ENCODE peak calls at places on chromosomes 5 and 9, in four cellular contexts. P is heart right ventricle, K is kidney epithelial cell, T is sigmoid colon. B is an unnamed sample.
A peak's percentile ranks its signal among the peaks of the same experiment; 100 is the strongest.

GRCh38 chr9:4237748-4238511 is 61.9 kb downstream of the GLIS3 start:
- DNase-seq in P (no peak), K (no peak), T (no peak), B (no peak)

GRCh38 chr5:108321341-108321740 is 60.6 kb downstream of the FBXL17 start:
- DNase-seq in P (no peak), K (no peak), T (no peak), B (no peak)

GRCh38 chr5:145999208-145999607 is 62.8 kb downstream of the SH3RF2 start:
- DNase-seq in P (no peak), K (no peak), T (no peak), B (no peak)

GRCh38 chr5:150281987-150282386 is 7.6 kb downstream of the CAMK2A start:
- DNase-seq in P (no peak), K (no peak), T (no peak), B (no peak)

GRCh38 chr9:77834898-77835505 is 186.9 kb upstream of the GNA14 start:
- DNase-seq in P (no peak), K (no peak), T (no peak), B (no peak)

GRCh38 chr5:73599378-73599777 is 26.6 kb upstream of the ARHGEF28 start:
- DNase-seq in P (no peak), K (no peak), T (no peak), B (no peak)

GRCh38 chr9:107504585-107505455 is 15.3 kb upstream of the KLF4 start:
- DNase-seq in P (peak; percentile 21), K (peak; percentile 69), T (no peak), B (peak; percentile 54)

GRCh38 chr5:10351199-10351881 is 2.2 kb upstream of the MARCHF6 start:
- DNase-seq in P (no peak), K (no peak), T (no peak), B (peak; percentile 61)

GRCh38 chr9:27602954-27603353 is 29.7 kb upstream of the C9orf72 start:
- DNase-seq in P (no peak), K (no peak), T (no peak), B (no peak)

GRCh38 chr5:1058549-1058945 is 49.9 kb downstream of the NKD2 start:
- DNase-seq in P (peak; percentile 10), K (no peak), T (no peak), B (no peak)

GRCh38 chr9:137316012-137316981 is 14.2 kb upstream of the NRARP start:
- DNase-seq in P (peak; percentile 72), K (no peak), T (peak; percentile 62), B (no peak)

GRCh38 chr9:5879419-5880181 is 11.1 kb upstream of the MLANA start:
- DNase-seq in P (no peak), K (peak; percentile 63), T (no peak), B (peak; percentile 62)

GRCh38 chr5:177448244-177448950 is 1.8 kb downstream of the PRR7 start:
- DNase-seq in P (no peak), K (no peak), T (no peak), B (no peak)

GRCh38 chr5:177445052-177446016 is 1.3 kb upstream of the PRR7 start:
- DNase-seq in P (no peak), K (no peak), T (no peak), B (no peak)

GRCh38 chr5:177447066-177447610 is 524 bp downstream of the PRR7 start:
- DNase-seq in P (no peak), K (no peak), T (no peak), B (no peak)

GRCh38 chr5:177447611-177448243 is 1.1 kb downstream of the PRR7 start:
- DNase-seq in P (peak; percentile 60), K (peak; percentile 79), T (peak; percentile 78), B (peak; percentile 70)

GRCh38 chr5:177446184-177447065 is at the start of gene PRR7:
- DNase-seq in P (peak; percentile 64), K (no peak), T (no peak), B (no peak)
- H3K4me3 ChIP-seq in P (peak within 1 kb of the TSS; percentile 73), K (peak within 1 kb of the TSS; percentile 58), T (peak within 1 kb of the TSS; percentile 60), B (peak within 1 kb of the TSS; percentile 68)

GRCh38 chr5:167708449-167708848 is 583.0 kb upstream of the WWC1 start:
- DNase-seq in P (no peak), K (no peak), T (no peak), B (no peak)
- TF ChIP-seq CTCF in P (no peak), K (peak; percentile 3), T (no peak), B (peak; percentile 11)

GRCh38 chr5:100898504-100899346 is 4.4 kb downstream of the ST8SIA4 start:
- DNase-seq in P (no peak), K (no peak), T (no peak), B (no peak)
- H3K4me3 ChIP-seq in P (no peak overlapping the region), K (no peak overlapping the region), T (no peak overlapping the region), B (no peak overlapping the region)

GRCh38 chr5:174172104-174172965 is 126.8 kb downstream of the NSG2 start:
- DNase-seq in P (no peak), K (no peak), T (no peak), B (no peak)
- TF ChIP-seq CTCF in P (no peak), K (no peak), T (no peak), B (no peak)

GRCh38 chr5:176541338-176542134 is 4.3 kb upstream of the RNF44 start:
- DNase-seq in P (peak; percentile 57), K (no peak), T (no peak), B (no peak)
- H3K4me3 ChIP-seq in P (peak overlapping the region; percentile 69), K (no peak overlapping the region), T (no peak overlapping the region), B (no peak overlapping the region)

DNA sequence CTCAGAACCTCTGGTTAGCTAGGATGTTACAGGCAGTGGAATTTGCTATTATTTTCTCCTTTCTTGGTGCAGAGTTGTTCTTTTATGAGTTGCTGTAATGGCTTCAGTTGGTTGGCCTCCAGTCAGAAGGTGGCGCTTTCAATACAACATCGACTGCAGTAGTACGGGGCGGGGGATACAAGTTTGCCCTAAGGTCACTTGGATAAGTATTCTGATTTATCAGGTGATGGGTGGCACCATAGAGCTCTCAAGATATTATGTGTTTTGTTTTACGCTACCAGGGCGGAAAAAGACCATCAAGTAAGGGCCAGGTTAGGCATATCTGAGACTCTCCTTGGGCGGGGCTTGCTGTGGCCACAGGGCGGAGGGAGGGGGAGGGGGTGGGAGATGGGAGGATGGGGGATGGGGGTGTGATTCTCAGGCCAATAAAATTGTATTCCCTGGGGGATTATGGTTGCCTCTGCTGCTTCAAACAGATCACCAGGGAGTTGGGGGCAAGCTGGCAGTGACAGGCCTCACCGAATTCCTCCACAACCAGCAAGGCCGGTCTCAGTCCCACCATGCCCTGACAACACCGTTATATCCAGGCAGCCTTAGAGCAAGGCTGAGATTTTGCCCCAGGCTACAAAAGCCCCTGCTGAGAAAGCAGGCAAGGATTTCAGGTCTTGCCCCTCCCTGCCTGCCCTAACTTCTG is 15.9 kb upstream of the RNF38 start:
- DNase-seq in P (no peak), K (no peak), T (no peak), B (no peak)
- TF ChIP-seq CTCF in P (no peak), K (no peak), T (no peak), B (no peak)

B was measured in epithelial cell of proximal tubule.